ENCODE peak calls at places on chromosomes 5 and 9, in four cellular contexts. J is effector CD4-positive, alpha-beta T cell; A is EL; G is stimulated activated CD8-positive, alpha-beta memory T cell treated with anti-CD3 and anti-CD28 coated beads, Interleukin-15, amount 100 ng/mL, for 4 hours. M is an unnamed sample.

GRCh38 chr5:57231607-57232006 is 57.7 kb downstream of the GPBP1 start:
- DNase-seq in J (no peak), G (no peak), A (no peak), M (no peak)

GRCh38 chr5:78587081-78587774 is 61.3 kb downstream of the LHFPL2 start:
- DNase-seq in J (no peak), A (no peak), G (no peak), M (no peak)

GRCh38 chr5:115460476-115460875 is 84.1 kb downstream of the FEM1C start:
- DNase-seq in A (peak), G (no peak), J (no peak), M (peak)

GRCh38 chr5:161889971-161890370 is 42.1 kb downstream of the GABRA1 start:
- DNase-seq in A (no peak), G (no peak), J (no peak), M (no peak)

GRCh38 chr9:131335356-131335755 is 45.8 kb downstream of the PLPP7 start:
- DNase-seq in A (no peak), J (no peak), G (no peak), M (no peak)

GRCh38 chr9:132846109-132846917 is 31.8 kb downstream of the AK8 start:
- DNase-seq in J (no peak), G (no peak), A (no peak), M (no peak)

GRCh38 chr9:6973089-6973488 is 215.3 kb downstream of the KDM4C start:
- DNase-seq in J (no peak), G (no peak), A (no peak), M (no peak)

GRCh38 chr5:43602818-43603534 is at the start of gene NNT:
- DNase-seq in G (peak), A (peak), J (peak), M (peak)

GRCh38 chr9:89497978-89498844 is at the start of gene SEMA4D:
- DNase-seq in J (peak), A (peak), G (no peak), M (peak)

GRCh38 chr5:539469-540214 is 15.4 kb upstream of the SLC9A3 start:
- DNase-seq in A (no peak), J (no peak), G (no peak), M (no peak)

GRCh38 chr5:135234242-135235000 is 164.6 kb downstream of the MACROH2A1 start:
- DNase-seq in A (no peak), J (no peak), G (no peak), M (no peak)

GRCh38 chr9:1929722-1930621 is 85.2 kb upstream of the SMARCA2 start:
- DNase-seq in A (no peak), G (no peak), J (no peak), M (no peak)

GRCh38 chr9:81562221-81563019 is 126.9 kb downstream of the TLE1 start:
- DNase-seq in G (no peak), A (peak), J (no peak), M (no peak)